ENCODE peak calls at places on chromosomes 2 and 18, in five cellular contexts. Q is cardiac fibroblast, M is HL-60, W is fibroblast of the aortic adventitia, E is cardiac muscle cell. C is an unnamed sample.

GRCh38 chr18:5456577-5457466 is 87.0 kb downstream of the EPB41L3 start:
- DNase-seq in Q (peak), M (peak), W (peak), E (peak), C (no peak)

GRCh38 chr2:129006135-129006885 is 687.6 kb upstream of the HS6ST1 start:
- DNase-seq in Q (no peak), M (no peak), W (no peak), E (peak), C (no peak)

GRCh38 chr2:67083978-67084377 is 313.2 kb upstream of the ETAA1 start:
- DNase-seq in Q (no peak), M (no peak), W (peak), E (peak), C (no peak)

GRCh38 chr2:239459581-239459980 is 58.8 kb upstream of the HDAC4 start:
- DNase-seq in Q (no peak), M (no peak), W (no peak), E (no peak), C (no peak)

GRCh38 chr18:62128157-62128556 is 58.7 kb downstream of the PIGN start:
- DNase-seq in Q (peak), M (no peak), W (peak), E (peak), C (no peak)

GRCh38 chr2:232325324-232326273 is 53.0 kb upstream of the ALPP start:
- DNase-seq in Q (peak), M (peak), W (peak), E (peak), C (no peak)

GRCh38 chr2:97871096-97871780 is 124.5 kb downstream of the TMEM131 start:
- DNase-seq in Q (peak), M (no peak), W (peak), E (peak), C (no peak)

GRCh38 chr2:54599914-54600313 is 123.5 kb upstream of the EML6 start:
- DNase-seq in Q (peak), M (no peak), W (peak), E (no peak), C (no peak)

GRCh38 chr2:73203055-73203681 is 794 bp downstream of the NOTO start:
- DNase-seq in Q (no peak), M (peak), W (no peak), E (peak), C (no peak)

GRCh38 chr2:239321596-239322413 is 79.0 kb downstream of the HDAC4 start:
- DNase-seq in Q (no peak), M (no peak), W (no peak), E (no peak), C (no peak)

GRCh38 chr18:24362757-24363156 is 34.9 kb downstream of the OSBPL1A start:
- DNase-seq in Q (no peak), M (no peak), W (no peak), E (no peak), C (no peak)

DNA sequence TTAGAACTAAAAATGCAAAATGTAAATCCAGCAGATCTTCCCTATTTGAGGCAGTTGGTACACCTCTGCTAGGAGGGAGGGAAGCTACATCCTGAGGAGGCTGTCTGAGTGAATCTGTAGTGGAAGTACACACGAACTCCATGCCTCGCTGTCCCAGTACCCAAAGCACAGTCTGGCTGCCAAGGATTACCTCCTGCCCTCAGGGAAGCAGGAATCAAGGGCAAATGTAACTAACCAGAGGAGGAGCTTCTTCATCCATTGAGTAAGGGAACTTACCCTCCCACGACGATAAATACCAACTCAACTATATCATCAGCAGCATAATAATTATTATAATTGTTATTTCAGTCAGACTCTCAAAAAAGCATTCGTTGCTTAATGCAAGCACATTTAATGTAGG is 2.1 kb downstream of the DHRS9 start:
- DNase-seq in Q (peak), M (no peak), W (no peak), E (no peak), C (no peak)
- H3K4me3 ChIP-seq in Q (no peak), M (no peak), W (no peak), E (no peak), C (no peak)

DNA sequence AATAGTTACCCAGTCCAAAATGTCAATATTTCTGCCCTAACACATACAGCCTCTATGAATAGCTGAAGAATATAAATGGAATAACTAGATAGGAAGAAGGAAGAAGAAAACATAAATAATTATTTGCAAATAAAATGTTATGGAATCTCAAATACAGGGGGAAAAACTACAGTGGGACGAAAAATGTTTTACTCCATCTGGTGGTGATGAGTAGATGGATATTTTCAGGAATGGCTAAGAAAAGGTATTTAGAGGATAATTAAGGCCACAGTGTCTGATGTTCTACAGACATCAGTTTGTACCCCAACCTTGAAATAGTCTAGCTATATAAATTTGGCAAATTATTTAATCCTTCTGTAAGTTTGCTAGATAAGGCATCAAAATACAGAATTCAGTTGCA is 178.1 kb upstream of the FSHR start:
- DNase-seq in Q (peak), M (no peak), W (no peak), E (peak), C (no peak)
- TF ChIP-seq CTCF in Q (no peak), M (no peak), W (no peak), E (no peak), C (peak)

GRCh38 chr18:48937869-48938750 is 12.7 kb downstream of the SMAD7 start:
- DNase-seq in Q (no peak), M (no peak), W (no peak), E (no peak), C (no peak)
- H3K4me3 ChIP-seq in Q (no peak), M (no peak), W (peak), E (no peak), C (no peak)

GRCh38 chr2:20242727-20243377 is 17.9 kb upstream of the SDC1 start:
- DNase-seq in Q (no peak), M (no peak), W (no peak), E (no peak), C (no peak)
- TF ChIP-seq CTCF in Q (no peak), M (no peak), W (no peak), E (no peak), C (no peak)

GRCh38 chr18:60623331-60623730 is 250.8 kb upstream of the MC4R start:
- DNase-seq in Q (no peak), M (no peak), W (no peak), E (no peak), C (no peak)
- H3K4me3 ChIP-seq in Q (no peak), M (no peak), W (no peak), E (no peak), C (no peak)